ENCODE peak calls at places on chromosome 3, in eight cellular contexts. T is hepatocyte, F is neural progenitor cell, D is PC-3, K is GM23248, H is OCI-LY7, Y is HCT116, G is SK-N-SH. X is an unnamed sample.

GRCh38 chr3:162847511-162847910 is 1350.9 kb downstream of the OTOL1 start:
- DNase-seq in T (no peak), F (no peak), Y (no peak), D (no peak), G (no peak), K (no peak), H (no peak), X (no peak)

GRCh38 chr3:78613366-78614008 is 1154.3 kb downstream of the ROBO1 start:
- DNase-seq in K (no peak), F (no peak), D (no peak), T (no peak), G (no peak), H (no peak), Y (no peak), X (no peak)

GRCh38 chr3:125375950-125376679 is 990 bp upstream of the ZNF148 start:
- DNase-seq in D (peak; percentile 77), F (no peak), T (peak; percentile 30), H (no peak), Y (no peak), G (peak; percentile 67), K (peak; percentile 68), X (no peak)

GRCh38 chr3:182793663-182794454 is 555 bp downstream of the ATP11B start:
- DNase-seq in F (peak; percentile 71), D (peak; percentile 42), K (peak; percentile 80), T (peak; percentile 77), H (peak; percentile 70), Y (no peak), G (peak; percentile 79), X (peak; percentile 70)

GRCh38 chr3:9695322-9695721 is 8.3 kb upstream of the CPNE9 start:
- DNase-seq in T (no peak), G (no peak), F (peak; percentile 43), D (no peak), H (no peak), Y (no peak), K (no peak), X (no peak)

GRCh38 chr3:23174426-23175039 is 28.6 kb upstream of the UBE2E2 start:
- DNase-seq in G (peak; percentile 12), T (no peak), D (no peak), F (peak; percentile 51), K (no peak), Y (no peak), H (no peak), X (no peak)

GRCh38 chr3:100941046-100941445 is 52.2 kb downstream of the ABI3BP start:
- DNase-seq in D (no peak), K (no peak), Y (no peak), F (no peak), T (no peak), G (no peak), H (no peak), X (no peak)

GRCh38 chr3:133941390-133941789 is 45.7 kb upstream of the RAB6B start:
- DNase-seq in G (no peak), Y (no peak), H (no peak), K (no peak), D (no peak), T (no peak), F (peak; percentile 35), X (no peak)

GRCh38 chr3:101189786-101190185 is 130.6 kb downstream of the IMPG2 start:
- DNase-seq in D (peak; percentile 86), Y (no peak), F (no peak), T (no peak), G (no peak), K (peak; percentile 66), H (no peak), X (no peak)

GRCh38 chr3:181274025-181274424 is 284.5 kb upstream of the DNAJC19 start:
- DNase-seq in G (no peak), D (no peak), T (no peak), H (no peak), Y (no peak), K (no peak), F (no peak), X (no peak)

GRCh38 chr3:15281817-15282216 is 50.6 kb downstream of the SH3BP5 start:
- DNase-seq in D (no peak), F (no peak), G (no peak), H (no peak), Y (no peak), K (no peak), T (no peak), X (no peak)

GRCh38 chr3:14369675-14370669 is 32.4 kb upstream of the SLC6A6 start:
- DNase-seq in H (peak; percentile 61), T (peak; percentile 81), Y (peak; percentile 61), F (peak; percentile 50), K (no peak), G (no peak), D (peak; percentile 80), X (peak; percentile 68)

GRCh38 chr3:148379763-148380162 is 317.9 kb upstream of the AGTR1 start:
- DNase-seq in T (peak; percentile 60), D (peak; percentile 64), F (peak; percentile 74), K (peak; percentile 80), H (peak; percentile 27), Y (peak; percentile 65), G (peak; percentile 18), X (peak; percentile 65)

GRCh38 chr3:128174645-128175590 is 21.6 kb downstream of the EEFSEC start:
- DNase-seq in K (no peak), Y (no peak), H (no peak), G (no peak), F (no peak), D (no peak), T (no peak), X (no peak)

GRCh38 chr3:125055913-125056705 is at the start of gene HEG1:
- DNase-seq in H (peak; percentile 58), D (peak; percentile 59), T (peak; percentile 89), K (peak; percentile 95), G (peak; percentile 90), F (peak; percentile 91), Y (no peak), X (peak; percentile 69)

GRCh38 chr3:150783334-150783733 is 20.4 kb upstream of the SIAH2 start:
- DNase-seq in T (no peak), Y (no peak), K (no peak), H (no peak), D (no peak), G (no peak), F (no peak), X (no peak)

GRCh38 chr3:179973931-179974361 is 62.8 kb downstream of the PEX5L start:
- DNase-seq in F (peak; percentile 71), G (no peak), D (no peak), T (peak; percentile 7), Y (no peak), H (no peak), K (no peak), X (no peak)

GRCh38 chr3:19934098-19934566 is at the start of gene EFHB:
- DNase-seq in H (no peak), G (peak; percentile 59), D (peak; percentile 25), T (peak; percentile 81), F (peak; percentile 86), K (peak; percentile 19), Y (peak; percentile 39), X (no peak)

GRCh38 chr3:73618461-73618860 is 6.3 kb downstream of the PDZRN3 start:
- DNase-seq in H (no peak), Y (no peak), F (no peak), T (no peak), G (no peak), K (peak; percentile 66), D (no peak), X (no peak)

GRCh38 chr3:43794776-43795175 is 104.0 kb downstream of the ABHD5 start:
- DNase-seq in T (no peak), K (peak; percentile 77), Y (peak; percentile 19), D (peak; percentile 74), F (no peak), H (no peak), G (no peak), X (no peak)

GRCh38 chr3:45604066-45604465 is 9.5 kb downstream of the LIMD1 start:
- DNase-seq in H (no peak), F (no peak), Y (no peak), T (no peak), D (no peak), G (no peak), K (no peak), X (no peak)

DNA sequence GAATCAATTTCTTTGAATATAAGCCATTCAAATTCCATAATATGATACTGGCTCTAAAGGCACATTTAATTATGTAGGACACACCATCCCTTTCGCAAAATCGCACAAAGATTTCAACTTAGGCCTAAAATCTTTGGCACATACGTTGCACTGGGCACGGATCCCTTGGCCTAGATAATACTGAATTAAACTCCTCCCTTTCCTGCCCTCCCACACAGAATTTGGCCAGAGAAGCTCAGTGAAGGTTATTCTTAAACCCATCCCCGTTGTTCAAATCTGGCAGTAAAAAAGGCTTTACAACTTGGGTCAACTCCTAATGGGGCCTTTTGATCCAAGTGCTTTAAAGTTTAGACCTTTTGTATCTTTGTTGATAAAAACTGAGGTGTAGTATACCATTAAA is 247.2 kb downstream of the PTPRG start:
- DNase-seq in F (no peak), T (no peak), D (no peak), Y (no peak), H (no peak), K (peak; percentile 17), G (no peak), X (no peak)
- TF ChIP-seq EZH2phosphoT487 in F (no peak), T (no peak), D (no peak), Y (no peak), H (no peak), K (no peak), G (no peak), X (no peak)

DNA sequence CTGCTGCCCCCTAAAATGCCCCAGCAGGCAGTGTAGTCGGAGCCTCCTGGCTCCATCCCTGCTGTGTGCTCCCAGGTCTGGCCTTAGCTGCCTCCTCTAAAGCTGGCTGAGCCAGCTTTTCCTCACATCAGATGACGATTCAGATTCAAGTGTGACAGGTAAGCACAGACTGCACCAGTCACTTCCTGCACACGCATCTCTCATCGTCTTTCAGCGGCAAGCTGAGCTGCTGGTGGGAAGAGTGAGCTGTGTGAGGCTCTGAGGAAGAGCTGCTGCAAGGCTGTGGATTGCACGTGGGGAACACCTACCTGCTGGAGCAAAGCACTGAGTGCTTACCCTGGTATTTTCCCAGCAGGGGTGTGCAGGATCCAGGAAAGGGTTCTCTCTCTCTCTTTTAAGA is 88.4 kb upstream of the RPL32 start:
- DNase-seq in F (no peak), D (peak; percentile 33), H (no peak), Y (no peak), K (no peak), G (no peak), T (no peak), X (no peak)
- TF ChIP-seq EZH2phosphoT487 in F (no peak), D (no peak), H (no peak), Y (no peak), K (no peak), G (no peak), T (no peak), X (no peak)

DNA sequence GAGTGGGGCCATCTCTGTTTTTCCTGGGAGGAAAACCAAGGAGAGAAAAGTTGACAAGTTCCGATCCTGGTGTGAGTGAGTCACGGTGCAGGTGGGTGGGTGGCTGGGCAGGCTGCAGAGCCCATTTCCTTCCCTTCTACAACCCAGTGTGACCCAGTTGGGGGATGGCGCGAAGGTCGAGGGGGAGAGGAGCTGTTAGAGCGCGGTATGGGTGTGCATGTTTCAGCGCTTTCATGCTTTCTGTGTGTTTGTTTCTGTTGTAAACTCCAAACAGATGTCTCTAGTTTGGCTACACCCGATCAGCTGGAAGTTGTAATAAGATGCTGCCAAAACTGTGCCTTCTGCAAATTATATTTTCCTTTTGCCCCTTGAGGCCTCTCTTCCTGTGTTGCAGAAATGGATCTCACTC is 3.8 kb downstream of the FAM43A start:
- DNase-seq in H (peak; percentile 72), F (no peak), D (peak; percentile 23), G (no peak), T (peak; percentile 58), K (peak; percentile 62), Y (no peak), X (no peak)
- TF ChIP-seq EZH2phosphoT487 in H (no peak), F (no peak), D (no peak), G (no peak), T (no peak), K (no peak), Y (no peak), X (no peak)

GRCh38 chr3:184360834-184361531 is 422 bp downstream of the CLCN2 start:
- DNase-seq in Y (no peak), H (no peak), D (no peak), G (no peak), K (no peak), T (no peak), F (no peak), X (no peak)
- TF ChIP-seq EZH2phosphoT487 in Y (no peak), H (no peak), D (no peak), G (no peak), K (no peak), T (no peak), F (no peak), X (no peak)